ENCODE peak calls at places on chromosomes 2 and 18, in nine cellular contexts. S, B, U, A, Z, E, M, G and D are unnamed samples.
A peak's percentile ranks its signal among the peaks of the same experiment; 100 is the strongest.

GRCh38 chr2:50751255-50752069 is 280.5 kb downstream of the NRXN1 start:
- DNase-seq in S (no peak), B (no peak), U (no peak), A (no peak), Z (peak; percentile 80), E (no peak), M (no peak), G (no peak), D (no peak)

GRCh38 chr2:55403177-55403998 is 16.3 kb downstream of the CCDC88A start:
- DNase-seq in S (no peak), B (no peak), U (no peak), A (no peak), Z (peak; percentile 37), E (no peak), M (no peak), G (no peak), D (no peak)

GRCh38 chr18:9740076-9740475 is 32.0 kb downstream of the RAB31 start:
- DNase-seq in S (no peak), B (no peak), U (no peak), A (no peak), Z (no peak), E (no peak), M (no peak), G (no peak), D (no peak)

GRCh38 chr2:219350215-219350937 is 17.8 kb upstream of the RESP18 start:
- DNase-seq in S (no peak), B (no peak), U (no peak), A (no peak), Z (peak; percentile 65), E (no peak), M (no peak), G (no peak), D (no peak)

GRCh38 chr2:186590538-186591441 is 934 bp downstream of the ITGAV start:
- DNase-seq in S (no peak), B (no peak), U (peak; percentile 24), A (no peak), Z (peak; percentile 79), E (no peak), M (peak; percentile 57), G (no peak), D (peak; percentile 49)

GRCh38 chr2:45851111-45851510 is 199.6 kb downstream of the PRKCE start:
- DNase-seq in S (no peak), B (no peak), U (no peak), A (no peak), Z (no peak), E (no peak), M (no peak), G (no peak), D (no peak)

GRCh38 chr18:79863946-79864725 is 66.4 kb downstream of the KCNG2 start:
- DNase-seq in S (peak; percentile 2), B (no peak), U (no peak), A (no peak), Z (no peak), E (no peak), M (peak; percentile 27), G (no peak), D (peak; percentile 11)

GRCh38 chr18:11175266-11175947 is 26.0 kb upstream of the PIEZO2 start:
- DNase-seq in S (no peak), B (no peak), U (no peak), A (no peak), Z (peak; percentile 81), E (no peak), M (no peak), G (no peak), D (no peak)

GRCh38 chr2:45554073-45554742 is 56.9 kb downstream of the SRBD1 start:
- DNase-seq in S (no peak), B (no peak), U (no peak), A (no peak), Z (peak; percentile 84), E (no peak), M (peak; percentile 19), G (no peak), D (no peak)

GRCh38 chr2:67880291-67880761 is 182.5 kb downstream of the C1D start:
- DNase-seq in S (no peak), B (no peak), U (no peak), A (no peak), Z (peak; percentile 69), E (no peak), M (no peak), G (no peak), D (no peak)

GRCh38 chr18:73340135-73340934 is 472.5 kb upstream of the NETO1 start:
- DNase-seq in S (no peak), B (no peak), U (no peak), A (no peak), Z (peak; percentile 79), E (no peak), M (no peak), G (peak; percentile 32), D (no peak)

GRCh38 chr2:197269173-197269572 is 41.4 kb downstream of the ANKRD44 start:
- DNase-seq in S (no peak), B (no peak), U (no peak), A (no peak), Z (peak; percentile 67), E (no peak), M (no peak), G (no peak), D (no peak)

GRCh38 chr2:127591221-127591923 is 54.6 kb upstream of the GPR17 start:
- DNase-seq in S (peak; percentile 38), B (peak; percentile 65), U (peak; percentile 79), A (no peak), Z (peak; percentile 46), E (no peak), M (peak; percentile 94), G (peak; percentile 49), D (no peak)

GRCh38 chr18:47777626-47778025 is 152.8 kb downstream of the SMAD2 start:
- DNase-seq in S (no peak), B (no peak), U (no peak), A (no peak), Z (no peak), E (no peak), M (no peak), G (no peak), D (no peak)

GRCh38 chr2:229901819-229902218 is 20.0 kb downstream of the TRIP12 start:
- DNase-seq in S (no peak), B (no peak), U (no peak), A (no peak), Z (peak; percentile 83), E (no peak), M (peak; percentile 25), G (no peak), D (peak; percentile 27)
- H3K36me3 ChIP-seq in S (peaks cover 19% of the 10 kb centered on the region), B (no peaks in the 10 kb centered on the region), U (peaks cover 9% of the 10 kb centered on the region), A (no peaks in the 10 kb centered on the region), Z (peaks cover 1% of the 10 kb centered on the region), E (no peaks in the 10 kb centered on the region), M (no peaks in the 10 kb centered on the region), G (no peaks in the 10 kb centered on the region), D (no peaks in the 10 kb centered on the region)

GRCh38 chr2:86616502-86616901 is 7.2 kb downstream of the RNF103 start:
- DNase-seq in S (no peak), B (no peak), U (no peak), A (no peak), Z (no peak), E (no peak), M (no peak), G (no peak), D (no peak)

GRCh38 chr2:86617738-86618137 is 5.9 kb downstream of the RNF103 start:
- DNase-seq in S (no peak), B (no peak), U (no peak), A (no peak), Z (no peak), E (no peak), M (no peak), G (no peak), D (no peak)

GRCh38 chr2:86613515-86613914 is 10.2 kb downstream of the RNF103 start:
- DNase-seq in S (no peak), B (no peak), U (no peak), A (no peak), Z (no peak), E (no peak), M (no peak), G (no peak), D (no peak)

GRCh38 chr2:86617153-86617552 is 6.5 kb downstream of the RNF103 start:
- DNase-seq in S (no peak), B (no peak), U (no peak), A (no peak), Z (no peak), E (no peak), M (no peak), G (no peak), D (no peak)

DNA sequence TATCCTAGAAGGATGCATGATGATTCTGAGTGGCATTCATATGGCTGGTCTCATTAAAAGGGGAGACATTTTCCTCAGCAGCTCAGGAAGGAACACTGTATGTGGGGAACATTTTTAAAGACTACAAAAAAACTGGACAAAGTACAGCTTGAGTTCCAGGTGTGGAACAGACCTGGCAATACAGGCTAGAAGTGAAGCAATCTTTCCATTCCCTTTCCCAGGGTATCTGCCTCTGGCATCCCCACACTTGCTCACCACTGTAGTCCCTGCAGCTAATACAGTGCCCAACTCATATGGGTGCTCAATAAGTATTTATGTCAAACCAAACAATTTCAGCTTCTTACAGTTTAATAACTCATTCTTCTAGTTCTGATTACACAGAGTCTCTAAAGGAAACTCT is 8.1 kb downstream of the RNF103 start:
- DNase-seq in S (no peak), B (no peak), U (no peak), A (no peak), Z (no peak), E (no peak), M (no peak), G (no peak), D (no peak)
- H3K36me3 ChIP-seq in S (peaks cover 81% of the 10 kb centered on the region), B (no peaks in the 10 kb centered on the region), U (peaks cover 8% of the 10 kb centered on the region), A (peaks cover 53% of the 10 kb centered on the region), Z (peaks cover 2% of the 10 kb centered on the region), E (peaks cover 11% of the 10 kb centered on the region), M (no peaks in the 10 kb centered on the region), G (peaks cover 20% of the 10 kb centered on the region), D (no peaks in the 10 kb centered on the region)

DNA sequence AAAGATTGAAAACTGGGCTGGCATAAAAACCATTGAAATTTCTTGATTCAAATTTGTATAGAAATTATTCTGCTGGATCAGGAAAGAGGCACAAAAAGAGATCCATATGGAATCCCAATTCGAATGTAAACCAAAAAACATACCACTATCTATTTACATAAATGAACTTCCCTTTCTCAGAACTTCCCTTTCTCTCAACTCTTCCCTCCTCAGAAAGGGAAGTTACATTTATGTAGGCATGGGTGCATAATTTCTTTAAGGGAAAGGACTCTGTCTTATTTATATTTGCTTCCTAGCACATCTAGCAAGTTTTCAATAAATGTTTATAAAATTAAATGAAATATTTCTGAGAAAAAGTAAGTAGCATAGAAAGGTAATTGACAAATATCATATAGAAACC is 398.1 kb upstream of the ATP5MC3 start:
- DNase-seq in S (no peak), B (no peak), U (no peak), A (no peak), Z (no peak), E (no peak), M (no peak), G (no peak), D (no peak)
- H3K36me3 ChIP-seq in S (no peaks in the 10 kb centered on the region), B (no peaks in the 10 kb centered on the region), U (no peaks in the 10 kb centered on the region), A (no peaks in the 10 kb centered on the region), Z (no peaks in the 10 kb centered on the region), E (no peaks in the 10 kb centered on the region), M (no peaks in the 10 kb centered on the region), G (no peaks in the 10 kb centered on the region), D (no peaks in the 10 kb centered on the region)

DNA sequence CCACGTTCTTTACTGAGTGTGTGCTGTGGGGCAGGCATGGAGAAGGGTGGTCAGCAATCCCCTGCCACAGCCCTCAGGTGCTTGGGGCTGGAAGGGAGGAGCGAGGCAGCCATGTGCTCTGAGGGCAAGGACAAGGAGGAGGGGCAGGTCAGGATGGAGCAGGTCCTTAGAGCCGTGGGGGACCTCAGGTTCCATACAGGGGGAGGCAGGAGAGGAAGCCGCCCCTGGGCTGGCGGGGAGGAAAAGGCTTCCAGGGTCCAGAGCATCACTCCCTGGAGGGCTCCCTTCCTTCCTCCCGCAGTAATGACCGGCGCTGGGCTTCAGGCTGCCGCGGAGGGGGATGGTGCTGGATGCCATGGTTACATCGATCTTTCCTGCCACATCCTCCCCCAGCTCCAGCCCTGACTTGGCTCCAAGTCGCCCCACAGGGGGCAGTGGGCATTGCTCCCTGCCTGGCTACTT is 6.6 kb downstream of the GAREM2 start:
- DNase-seq in S (no peak), B (no peak), U (no peak), A (no peak), Z (no peak), E (no peak), M (peak; percentile 83), G (no peak), D (no peak)
- H3K36me3 ChIP-seq in S (no peaks in the 10 kb centered on the region), B (no peaks in the 10 kb centered on the region), U (no peaks in the 10 kb centered on the region), A (no peaks in the 10 kb centered on the region), Z (no peaks in the 10 kb centered on the region), E (no peaks in the 10 kb centered on the region), M (peaks cover 4% of the 10 kb centered on the region), G (no peaks in the 10 kb centered on the region), D (no peaks in the 10 kb centered on the region)